ENCODE peak calls at places on chromosomes 16 and 17, in four cellular contexts. D is SK-N-SH, J is K562, C is H1. S is an unnamed sample.

GRCh38 chr16:50210266-50211038 is 55.9 kb upstream of the ADCY7 start:
- DNase-seq in D (peak; percentile 68), J (peak; percentile 82), C (peak; percentile 38), S (peak; percentile 74)

GRCh38 chr17:40309938-40310510 is 1.0 kb downstream of the RARA start:
- DNase-seq in D (peak; percentile 44), C (no peak), J (no peak), S (no peak)

GRCh38 chr17:80359422-80360110 is 55.4 kb upstream of the ENDOV start:
- DNase-seq in J (no peak), C (no peak), D (no peak), S (no peak)

GRCh38 chr16:1674751-1675664 is 3.1 kb upstream of the JPT2 start:
- DNase-seq in J (no peak), C (no peak), D (no peak), S (no peak)

GRCh38 chr17:34412965-34413441 is 50.0 kb upstream of the CCL1 start:
- DNase-seq in C (no peak), D (no peak), J (peak; percentile 68), S (no peak)

GRCh38 chr16:87392823-87393679 is 915 bp downstream of the MAP1LC3B start:
- DNase-seq in J (peak; percentile 68), C (no peak), D (peak; percentile 69), S (peak; percentile 66)

GRCh38 chr17:57948555-57949420 is 6.4 kb downstream of the CUEDC1 start:
- DNase-seq in J (peak; percentile 37), C (no peak), D (no peak), S (no peak)

GRCh38 chr17:7355053-7355452 is at the start of gene TMEM95:
- DNase-seq in D (no peak), J (no peak), C (no peak), S (no peak)

GRCh38 chr16:50671644-50672260 is 9.4 kb downstream of the SNX20 start:
- DNase-seq in J (peak; percentile 67), D (peak; percentile 62), C (no peak), S (peak; percentile 59)

GRCh38 chr16:69451166-69451565 is 26.7 kb downstream of the CYB5B start:
- DNase-seq in J (no peak), C (no peak), D (no peak), S (no peak)

GRCh38 chr17:16941643-16942042 is 30.3 kb downstream of the TNFRSF13B start:
- DNase-seq in J (no peak), C (no peak), D (no peak), S (no peak)

GRCh38 chr16:87690911-87691685 is 74.7 kb downstream of the KLHDC4 start:
- DNase-seq in C (no peak), J (no peak), D (no peak), S (no peak)

GRCh38 chr16:4768549-4769305 is 1.8 kb upstream of the ZNF500 start:
- DNase-seq in D (peak; percentile 95), C (peak; percentile 82), J (peak; percentile 98), S (peak; percentile 99)

GRCh38 chr17:17845046-17845775 is 8.4 kb upstream of the SREBF1 start:
- DNase-seq in J (no peak), C (no peak), D (peak; percentile 42), S (no peak)

GRCh38 chr16:79597277-79597676 is 3.3 kb downstream of the MAF start:
- DNase-seq in C (no peak), J (no peak), D (no peak), S (no peak)

GRCh38 chr16:69829338-69829737 is 67.2 kb downstream of the WWP2 start:
- DNase-seq in J (no peak), D (no peak), C (no peak), S (no peak)

GRCh38 chr17:3792481-3792880 is 8.5 kb downstream of the ITGAE start:
- DNase-seq in C (no peak), D (no peak), J (no peak), S (no peak)

GRCh38 chr17:69478916-69479315 is 64.4 kb downstream of the MAP2K6 start:
- DNase-seq in D (no peak), C (no peak), J (no peak), S (no peak)

GRCh38 chr17:74860229-74860998 is 729 bp upstream of the GRIN2C start:
- DNase-seq in J (no peak), C (no peak), D (peak; percentile 74), S (no peak)
- TF ChIP-seq TEAD4 in J (no peak), C (no peak), D (no peak), S (no peak)

DNA sequence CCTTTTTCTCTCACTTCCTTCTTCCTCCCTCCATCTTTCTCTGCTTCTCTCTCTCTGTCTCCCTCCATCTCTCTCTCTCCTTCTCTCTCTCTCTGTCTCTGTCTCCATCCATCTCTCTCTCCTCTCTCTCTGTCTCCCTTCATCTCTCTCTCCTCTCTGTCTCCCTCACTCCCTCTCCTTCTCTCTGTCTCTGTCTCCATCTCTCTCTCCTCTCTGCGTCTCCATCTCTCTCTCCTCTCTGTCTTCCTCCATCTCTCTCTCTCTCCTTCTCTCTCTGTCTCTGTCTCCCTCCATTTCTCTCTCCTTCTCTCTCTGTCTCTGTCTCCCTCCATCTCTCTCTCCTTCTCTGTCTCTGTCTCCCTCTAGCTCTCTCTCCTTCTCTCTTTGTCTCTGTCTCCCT is 194.1 kb downstream of the GSG1L start:
- DNase-seq in C (no peak), J (no peak), D (no peak), S (no peak)
- TF ChIP-seq TEAD4 in C (no peak), J (no peak), D (no peak), S (no peak)

DNA sequence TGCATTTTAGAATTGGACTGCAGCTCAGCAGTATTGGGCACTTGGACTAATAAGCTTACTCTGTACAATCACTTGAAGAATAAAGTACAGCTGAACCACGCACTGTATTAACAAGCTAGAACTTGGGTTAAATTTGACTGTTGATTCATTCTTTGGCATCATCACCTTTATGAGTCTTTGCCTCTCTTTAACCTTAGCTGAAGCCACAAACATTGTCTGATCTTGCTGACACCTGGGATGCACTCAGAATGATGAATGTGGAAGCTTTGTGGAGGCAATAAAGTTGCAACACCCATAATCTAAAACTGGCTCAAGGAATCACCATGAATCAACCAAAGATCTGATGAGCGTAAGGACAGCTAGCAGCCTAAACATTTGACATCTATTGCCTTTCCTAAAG is 590.6 kb upstream of the SOX9 start:
- DNase-seq in D (no peak), C (no peak), J (no peak), S (no peak)
- TF ChIP-seq TEAD4 in D (no peak), C (no peak), J (no peak), S (no peak)

DNA sequence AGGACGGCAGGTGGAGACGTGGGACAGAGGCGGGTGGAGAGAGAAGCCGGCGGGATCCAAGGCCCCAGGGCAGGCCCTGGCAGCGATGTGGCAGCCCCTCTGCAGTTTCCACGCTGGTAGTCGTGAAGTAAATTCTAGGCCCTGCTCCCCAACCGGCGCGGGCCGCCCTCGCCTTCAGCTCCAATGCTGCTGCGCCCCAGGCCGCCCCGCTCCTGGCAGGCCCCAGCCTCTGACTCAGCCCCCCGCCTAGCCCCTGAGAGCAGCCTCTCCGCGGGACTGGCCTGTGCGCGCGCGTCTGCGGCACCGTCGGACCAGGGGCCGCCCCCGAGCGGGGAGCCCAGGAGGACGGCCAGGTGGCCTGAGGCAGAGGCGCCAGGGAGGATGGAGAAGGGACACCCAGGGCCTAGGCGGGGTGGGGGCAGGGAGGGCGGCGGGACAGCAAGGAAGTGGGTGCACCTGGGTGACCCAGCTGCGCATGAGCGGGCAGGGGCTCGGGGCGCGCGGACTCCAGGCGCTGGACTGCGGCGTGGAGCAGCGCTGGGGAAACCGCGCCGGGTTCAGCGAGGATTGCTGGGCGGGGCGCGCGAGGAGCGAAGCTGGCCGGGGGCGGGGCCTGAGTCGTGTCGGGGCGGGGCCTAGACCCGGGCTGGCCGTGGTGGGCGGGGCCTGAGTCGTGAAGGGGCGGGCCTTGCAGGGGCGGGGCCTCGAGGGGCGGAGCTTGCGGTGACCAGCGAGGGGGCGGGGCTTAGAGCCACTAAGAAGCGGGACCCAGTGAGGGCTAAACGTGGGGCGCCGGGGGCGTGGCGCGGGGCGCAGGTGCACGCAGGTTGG is 29.6 kb downstream of the ZNF778 start:
- DNase-seq in D (peak; percentile 100), J (peak; percentile 88), C (peak; percentile 62), S (peak; percentile 92)
- TF ChIP-seq TEAD4 in D (no peak), J (no peak), C (no peak), S (no peak)

GRCh38 chr16:31532120-31532519 is 4.4 kb downstream of the AHSP start:
- DNase-seq in J (no peak), D (no peak), C (no peak), S (no peak)

GRCh38 chr16:31538199-31538598 is 10.5 kb downstream of the AHSP start:
- DNase-seq in C (no peak), J (no peak), D (no peak), S (no peak)

GRCh38 chr16:31537362-31537921 is 9.7 kb downstream of the AHSP start:
- DNase-seq in C (peak; percentile 33), J (no peak), D (peak; percentile 57), S (peak; percentile 56)

GRCh38 chr16:31536804-31537361 is 9.2 kb downstream of the AHSP start:
- DNase-seq in D (no peak), J (no peak), C (no peak), S (no peak)

DNA sequence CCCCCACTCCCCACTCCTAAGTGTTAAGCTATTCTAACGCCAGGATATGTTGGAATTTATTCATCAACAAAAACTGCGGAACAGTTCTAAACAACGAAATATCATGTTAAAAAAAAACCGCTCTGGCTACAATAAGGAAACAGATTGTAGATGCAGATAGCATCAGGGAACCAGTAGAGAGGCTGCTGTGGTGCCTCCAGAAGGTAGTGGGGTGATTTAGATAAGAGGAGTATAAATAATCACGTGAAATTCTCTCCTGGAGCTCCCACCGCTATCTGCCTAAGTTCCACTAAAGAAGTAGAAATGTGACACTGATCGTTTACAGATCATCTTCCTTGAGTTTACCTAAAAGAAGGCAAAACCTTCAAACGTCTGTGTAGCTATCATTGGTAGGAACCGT is 8.0 kb downstream of the AHSP start:
- DNase-seq in J (peak; percentile 69), D (no peak), C (no peak), S (no peak)
- TF ChIP-seq TEAD4 in J (no peak), D (no peak), C (no peak), S (no peak)

GRCh38 chr17:61338000-61338864 is 61.4 kb upstream of the TBX2 start:
- DNase-seq in D (no peak), J (no peak), C (no peak), S (no peak)
- TF ChIP-seq TEAD4 in D (peak; percentile 88), J (no peak), C (no peak), S (no peak)

S was measured in WTC11.